ENCODE peak calls at places on chromosome 16, in seven cellular contexts. F, M, V, P, Q, D and J are unnamed samples.

GRCh38 chr16:73213761-73214480 is 166.0 kb upstream of the ZFHX3 start:
- DNase-seq in F (no peak), M (no peak), V (no peak), P (no peak), Q (no peak), D (no peak), J (no peak)

GRCh38 chr16:47858333-47859067 is 297.3 kb downstream of the ABCC12 start:
- DNase-seq in F (no peak), M (no peak), V (no peak), P (no peak), Q (no peak), D (no peak), J (no peak)

GRCh38 chr16:50021509-50021908 is 3.5 kb upstream of the CNEP1R1 start:
- DNase-seq in F (no peak), M (no peak), V (no peak), P (no peak), Q (no peak), D (peak; percentile 68), J (no peak)

GRCh38 chr16:30748634-30749445 is 615 bp downstream of the PHKG2 start:
- DNase-seq in F (peak; percentile 75), M (no peak), V (peak; percentile 46), P (peak; percentile 83), Q (no peak), D (peak; percentile 75), J (no peak)

GRCh38 chr16:89168381-89169189 is 3.0 kb upstream of the CDH15 start:
- DNase-seq in F (no peak), M (no peak), V (no peak), P (no peak), Q (no peak), D (no peak), J (no peak)

GRCh38 chr16:50133214-50133613 is 19.9 kb upstream of the TENT4B start:
- DNase-seq in F (no peak), M (no peak), V (no peak), P (no peak), Q (no peak), D (no peak), J (no peak)

GRCh38 chr16:56041556-56042140 is 149.6 kb upstream of the GNAO1 start:
- DNase-seq in F (no peak), M (no peak), V (peak; percentile 6), P (no peak), Q (no peak), D (peak; percentile 86), J (peak; percentile 8)

GRCh38 chr16:30076276-30076791 is 540 bp downstream of the PPP4C start:
- DNase-seq in F (no peak), M (no peak), V (no peak), P (no peak), Q (no peak), D (no peak), J (no peak)

GRCh38 chr16:54285414-54286066 is 1.0 kb downstream of the IRX3 start:
- DNase-seq in F (no peak), M (no peak), V (no peak), P (no peak), Q (no peak), D (peak; percentile 59), J (no peak)

GRCh38 chr16:65323655-65324237 is 201.9 kb upstream of the CDH11 start:
- DNase-seq in F (no peak), M (no peak), V (no peak), P (no peak), Q (no peak), D (no peak), J (no peak)

GRCh38 chr16:51500306-51500705 is 349.2 kb upstream of the SALL1 start:
- DNase-seq in F (no peak), M (no peak), V (peak; percentile 10), P (no peak), Q (no peak), D (no peak), J (no peak)

GRCh38 chr16:6081320-6081976 is 983.9 kb upstream of the EEF2KMT start:
- DNase-seq in F (no peak), M (no peak), V (peak; percentile 7), P (no peak), Q (no peak), D (peak; percentile 70), J (no peak)

GRCh38 chr16:29784901-29785500 is 5.5 kb upstream of the KIF22 start:
- DNase-seq in F (peak; percentile 78), M (peak; percentile 68), V (no peak), P (peak; percentile 84), Q (no peak), D (peak; percentile 97), J (no peak)

GRCh38 chr16:86007524-86007923 is 108.6 kb downstream of the IRF8 start:
- DNase-seq in F (no peak), M (no peak), V (no peak), P (no peak), Q (no peak), D (no peak), J (no peak)

GRCh38 chr16:70660672-70661350 is 14.5 kb downstream of the IL34 start:
- DNase-seq in F (no peak), M (no peak), V (no peak), P (peak; percentile 56), Q (no peak), D (peak; percentile 75), J (no peak)

GRCh38 chr16:47136101-47136820 is 7.5 kb downstream of the NETO2 start:
- DNase-seq in F (no peak), M (no peak), V (no peak), P (no peak), Q (no peak), D (no peak), J (peak; percentile 37)

GRCh38 chr16:79911660-79912059 is 311.1 kb upstream of the MAF start:
- DNase-seq in F (no peak), M (no peak), V (no peak), P (no peak), Q (no peak), D (no peak), J (no peak)

GRCh38 chr16:11619327-11619851 is 32.7 kb upstream of the LITAF start:
- DNase-seq in F (no peak), M (no peak), V (no peak), P (no peak), Q (no peak), D (no peak), J (no peak)
- H3K27ac ChIP-seq in F (no peak overlapping the region), M (no peak overlapping the region), V (no peak overlapping the region), P (no peak overlapping the region), Q (peak overlapping the region; percentile 2), D (no peak overlapping the region), J (no peak overlapping the region)

GRCh38 chr16:11202260-11203091 is 53.5 kb downstream of the SOCS1 start:
- DNase-seq in F (no peak), M (no peak), V (no peak), P (no peak), Q (no peak), D (no peak), J (no peak)
- H3K27ac ChIP-seq in F (no peak overlapping the region), M (no peak overlapping the region), V (no peak overlapping the region), P (no peak overlapping the region), Q (no peak overlapping the region), D (no peak overlapping the region), J (peak overlapping the region; percentile 94)

GRCh38 chr16:3364774-3365427 is 9.2 kb downstream of the OR2C1 start:
- DNase-seq in F (peak; percentile 79), M (peak; percentile 77), V (peak; percentile 81), P (peak; percentile 94), Q (peak; percentile 45), D (peak; percentile 56), J (peak; percentile 75)
- H3K27ac ChIP-seq in F (peak overlapping the region; percentile 67), M (peak overlapping the region; percentile 71), V (peak overlapping the region; percentile 69), P (peak overlapping the region; percentile 79), Q (peak overlapping the region; percentile 75), D (no peak overlapping the region), J (peak overlapping the region; percentile 77)

GRCh38 chr16:20740007-20740883 is 1.4 kb downstream of the THUMPD1 start:
- DNase-seq in F (no peak), M (no peak), V (peak; percentile 21), P (no peak), Q (no peak), D (peak; percentile 15), J (no peak)
- H3K27ac ChIP-seq in F (peak overlapping the region; percentile 98), M (peak overlapping the region; percentile 98), V (peak overlapping the region; percentile 96), P (peak overlapping the region; percentile 92), Q (peak overlapping the region; percentile 99), D (no peak overlapping the region), J (peak overlapping the region; percentile 89)

GRCh38 chr16:66521951-66522771 is 27.8 kb downstream of the TK2 start:
- DNase-seq in F (no peak), M (peak; percentile 65), V (no peak), P (no peak), Q (no peak), D (no peak), J (peak; percentile 94)
- H3K27ac ChIP-seq in F (peak overlapping the region; percentile 84), M (peak overlapping the region; percentile 58), V (peak overlapping the region; percentile 22), P (peak overlapping the region; percentile 35), Q (peak overlapping the region; percentile 75), D (no peak overlapping the region), J (peak overlapping the region; percentile 69)

GRCh38 chr16:14635394-14636145 is 2.8 kb downstream of the BFAR start:
- DNase-seq in F (no peak), M (no peak), V (no peak), P (no peak), Q (no peak), D (peak; percentile 60), J (no peak)
- H3K27ac ChIP-seq in F (no peak overlapping the region), M (no peak overlapping the region), V (peak overlapping the region; percentile 53), P (no peak overlapping the region), Q (peak overlapping the region; percentile 0), D (peak overlapping the region; percentile 99), J (peak overlapping the region; percentile 54)

GRCh38 chr16:8797364-8798173 is at the start of the genes PMM2 and TMEM186:
- DNase-seq in F (peak; percentile 97), M (peak; percentile 96), V (peak; percentile 98), P (peak; percentile 98), Q (peak; percentile 91), D (peak; percentile 99), J (peak; percentile 82)
- H3K27ac ChIP-seq in F (peak within 1 kb of the TSS; percentile 93), M (peak within 1 kb of the TSS; percentile 77), V (peak within 1 kb of the TSS; percentile 95), P (peak within 1 kb of the TSS; percentile 80), Q (peak within 1 kb of the TSS; percentile 85), D (peak within 1 kb of the TSS; percentile 53), J (peak within 1 kb of the TSS; percentile 82)

GRCh38 chr16:81863630-81864352 is 84.7 kb downstream of the PLCG2 start:
- DNase-seq in F (no peak), M (no peak), V (no peak), P (no peak), Q (no peak), D (peak; percentile 58), J (no peak)

GRCh38 chr16:81860867-81861266 is 81.8 kb downstream of the PLCG2 start:
- DNase-seq in F (no peak), M (no peak), V (no peak), P (no peak), Q (no peak), D (no peak), J (no peak)

GRCh38 chr16:81860310-81860709 is 81.2 kb downstream of the PLCG2 start:
- DNase-seq in F (no peak), M (no peak), V (no peak), P (no peak), Q (no peak), D (no peak), J (no peak)

GRCh38 chr16:81861915-81862314 is 82.8 kb downstream of the PLCG2 start:
- DNase-seq in F (no peak), M (no peak), V (no peak), P (no peak), Q (no peak), D (no peak), J (no peak)

GRCh38 chr16:81861503-81861902 is 82.4 kb downstream of the PLCG2 start:
- DNase-seq in F (no peak), M (no peak), V (no peak), P (no peak), Q (no peak), D (no peak), J (no peak)
- H3K27ac ChIP-seq in F (peak overlapping the region; percentile 58), M (peak overlapping the region; percentile 41), V (no peak overlapping the region), P (no peak overlapping the region), Q (no peak overlapping the region), D (no peak overlapping the region), J (no peak overlapping the region)